ENCODE peak calls at places on chromosome 10, in six cellular contexts. T is ELF-1; P is DMS79; E is stimulated activated CD4-positive, alpha-beta T cell treated with anti-CD3 and anti-CD28 coated beads, Interleukin-1b, Interleukin-23, amount 100 ng/mL, for 24 hours; G is endodermal cell; X is PC-3. W is an unnamed sample.

GRCh38 chr10:77671594-77672252 is 34.1 kb upstream of the KCNMA1 start:
- DNase-seq in E (no peak), P (no peak), T (no peak), G (no peak), X (no peak), W (no peak)

GRCh38 chr10:13706604-13707003 is 119.8 kb downstream of the PRPF18 start:
- DNase-seq in G (no peak), P (no peak), X (no peak), E (no peak), T (no peak), W (no peak)

GRCh38 chr10:76354921-76355320 is 923.5 kb downstream of the LRMDA start:
- DNase-seq in P (no peak), X (peak), T (no peak), G (no peak), E (no peak), W (no peak)

GRCh38 chr10:26858707-26859034 is 2.1 kb downstream of the ABI1 start:
- DNase-seq in X (peak), P (no peak), T (no peak), E (no peak), G (no peak), W (no peak)

GRCh38 chr10:74991435-74991834 is 120.0 kb upstream of the SAMD8 start:
- DNase-seq in X (peak), E (no peak), T (peak), G (no peak), P (no peak), W (no peak)

GRCh38 chr10:75019360-75019759 is 92.1 kb upstream of the SAMD8 start:
- DNase-seq in G (no peak), T (no peak), X (peak), P (peak), E (no peak), W (no peak)

GRCh38 chr10:124301736-124302135 is 117.0 kb downstream of the OAT start:
- DNase-seq in E (no peak), X (no peak), T (no peak), G (no peak), P (no peak), W (no peak)

GRCh38 chr10:96960872-96961271 is 128.8 kb downstream of the LCOR start:
- DNase-seq in P (no peak), T (no peak), X (no peak), G (no peak), E (no peak), W (no peak)

GRCh38 chr10:58967551-58968418 is 208.7 kb upstream of the PHYHIPL start:
- DNase-seq in E (no peak), X (no peak), P (peak), T (peak), G (peak), W (no peak)

GRCh38 chr10:22651276-22651980 is 63.0 kb downstream of the PIP4K2A start:
- DNase-seq in X (no peak), P (no peak), T (no peak), E (no peak), G (no peak), W (no peak)

GRCh38 chr10:66538908-66539307 is 386.9 kb upstream of the LRRTM3 start:
- DNase-seq in P (no peak), G (no peak), E (no peak), T (no peak), X (peak), W (no peak)

GRCh38 chr10:100780324-100780723 is 34.9 kb downstream of the PAX2 start:
- DNase-seq in G (no peak), E (no peak), X (no peak), P (no peak), T (no peak), W (no peak)

GRCh38 chr10:48778193-48778857 is 93.7 kb downstream of the WDFY4 start:
- DNase-seq in X (no peak), G (no peak), T (no peak), P (no peak), E (no peak), W (no peak)

GRCh38 chr10:26697163-26697921 is at the start of gene PDSS1:
- DNase-seq in T (peak), P (peak), X (peak), G (peak), E (peak), W (peak)

GRCh38 chr10:18822156-18822555 is 162.9 kb downstream of the ARL5B start:
- DNase-seq in G (peak), E (no peak), X (peak), P (no peak), T (peak), W (no peak)

W was measured in GM04503.